ENCODE peak calls at places on chromosomes 6 and 20, in six cellular contexts. I, E, Y, O, M and Z are unnamed samples. For H3K4me1, the result is how much of the 10 kb centered on the place peaks cover.

GRCh38 chr6:166490671-166491500 is 95.6 kb downstream of the RAMACL start:
- DNase-seq in I (no peak), E (no peak), Y (peak), O (no peak), M (no peak), Z (peak)

GRCh38 chr6:140051521-140052455 is 677.3 kb upstream of the CITED2 start:
- DNase-seq in I (no peak), E (no peak), Y (no peak), O (peak), M (peak), Z (peak)

GRCh38 chr6:29961966-29962365 is 19.6 kb downstream of the HLA-A start:
- DNase-seq in I (no peak), E (no peak), Y (no peak), O (no peak), M (no peak), Z (no peak)

GRCh38 chr6:7176208-7176607 is 68.4 kb downstream of the RREB1 start:
- DNase-seq in I (no peak), E (peak), Y (no peak), O (no peak), M (no peak), Z (no peak)

GRCh38 chr20:62361799-62362589 is 5.1 kb downstream of the LAMA5 start:
- DNase-seq in I (peak), E (peak), Y (peak), O (no peak), M (peak), Z (no peak)

GRCh38 chr6:149094156-149094555 is 223.4 kb upstream of the TAB2 start:
- DNase-seq in I (no peak), E (peak), Y (no peak), O (peak), M (peak), Z (peak)

GRCh38 chr6:52261229-52261628 is 16.9 kb upstream of the IL17F start:
- DNase-seq in I (no peak), E (no peak), Y (no peak), O (peak), M (peak), Z (peak)

GRCh38 chr6:83160167-83160566 is 32.9 kb downstream of the PGM3 start:
- DNase-seq in I (no peak), E (no peak), Y (no peak), O (no peak), M (no peak), Z (no peak)

GRCh38 chr6:149320745-149321240 is 3.3 kb downstream of the TAB2 start:
- DNase-seq in I (no peak), E (no peak), Y (no peak), O (peak), M (peak), Z (no peak)

GRCh38 chr6:4603856-4604369 is 172.3 kb upstream of the CDYL start:
- DNase-seq in I (no peak), E (no peak), Y (no peak), O (peak), M (no peak), Z (peak)

GRCh38 chr6:4352731-4353130 is 217.4 kb upstream of the ECI2 start:
- DNase-seq in I (no peak), E (no peak), Y (no peak), O (peak), M (no peak), Z (no peak)

GRCh38 chr6:41694815-41695536 is 40.4 kb downstream of the TFEB start:
- DNase-seq in I (no peak), E (no peak), Y (no peak), O (peak), M (peak), Z (peak)

GRCh38 chr6:35015476-35015875 is 125.7 kb downstream of the TCP11 start:
- DNase-seq in I (no peak), E (no peak), Y (no peak), O (no peak), M (no peak), Z (no peak)
- H3K4me1 ChIP-seq in I (under half), E (under half), Y (under half), O (under half), M (under half), Z (under half)

DNA sequence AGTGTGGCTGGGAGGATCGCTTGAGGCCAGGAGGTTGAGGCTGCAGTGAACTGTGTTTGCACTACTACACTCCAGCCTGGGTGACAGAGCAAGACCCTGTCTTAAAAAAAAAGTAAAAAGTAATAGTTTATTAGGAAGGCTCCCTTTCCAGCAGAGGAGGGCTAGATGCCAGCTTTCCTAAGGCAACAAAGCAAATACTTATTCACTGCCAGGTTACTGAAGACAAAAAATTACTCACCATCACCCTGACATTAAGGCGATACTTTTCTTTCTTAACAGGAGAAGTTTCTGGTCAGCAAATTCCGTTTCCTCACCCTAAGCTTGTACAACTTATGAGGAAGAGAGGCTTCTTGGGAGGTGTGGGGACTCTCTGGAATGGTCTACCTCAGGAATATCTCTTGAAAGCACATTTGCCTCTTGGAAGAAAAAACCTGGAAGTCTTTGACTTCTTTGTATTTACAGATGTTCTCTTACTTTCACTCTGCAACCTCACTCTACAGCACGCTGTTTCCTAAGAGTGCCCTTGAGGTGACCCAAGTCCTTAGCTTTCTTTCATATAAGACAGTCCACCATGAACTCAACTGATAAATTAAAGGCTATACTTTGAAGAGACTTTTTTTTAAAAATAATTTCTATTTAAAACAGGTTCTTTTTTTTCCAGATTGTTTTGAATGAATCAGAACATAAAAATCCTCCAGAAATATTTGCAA is 52.9 kb upstream of the TRAF3IP2 start:
- DNase-seq in I (no peak), E (no peak), Y (no peak), O (peak), M (peak), Z (peak)
- H3K4me2 ChIP-seq in I (no peak), E (no peak), Y (no peak), O (peak), M (peak), Z (peak)

GRCh38 chr6:79989641-79990040 is 14.8 kb upstream of the TTK start:
- DNase-seq in I (no peak), E (no peak), Y (no peak), O (no peak), M (no peak), Z (no peak)

GRCh38 chr6:79993911-79994309 is 10.5 kb upstream of the TTK start:
- DNase-seq in I (no peak), E (peak), Y (no peak), O (no peak), M (no peak), Z (no peak)

GRCh38 chr6:79997728-79998127 is 6.7 kb upstream of the TTK start:
- DNase-seq in I (no peak), E (no peak), Y (no peak), O (no peak), M (no peak), Z (no peak)

DNA sequence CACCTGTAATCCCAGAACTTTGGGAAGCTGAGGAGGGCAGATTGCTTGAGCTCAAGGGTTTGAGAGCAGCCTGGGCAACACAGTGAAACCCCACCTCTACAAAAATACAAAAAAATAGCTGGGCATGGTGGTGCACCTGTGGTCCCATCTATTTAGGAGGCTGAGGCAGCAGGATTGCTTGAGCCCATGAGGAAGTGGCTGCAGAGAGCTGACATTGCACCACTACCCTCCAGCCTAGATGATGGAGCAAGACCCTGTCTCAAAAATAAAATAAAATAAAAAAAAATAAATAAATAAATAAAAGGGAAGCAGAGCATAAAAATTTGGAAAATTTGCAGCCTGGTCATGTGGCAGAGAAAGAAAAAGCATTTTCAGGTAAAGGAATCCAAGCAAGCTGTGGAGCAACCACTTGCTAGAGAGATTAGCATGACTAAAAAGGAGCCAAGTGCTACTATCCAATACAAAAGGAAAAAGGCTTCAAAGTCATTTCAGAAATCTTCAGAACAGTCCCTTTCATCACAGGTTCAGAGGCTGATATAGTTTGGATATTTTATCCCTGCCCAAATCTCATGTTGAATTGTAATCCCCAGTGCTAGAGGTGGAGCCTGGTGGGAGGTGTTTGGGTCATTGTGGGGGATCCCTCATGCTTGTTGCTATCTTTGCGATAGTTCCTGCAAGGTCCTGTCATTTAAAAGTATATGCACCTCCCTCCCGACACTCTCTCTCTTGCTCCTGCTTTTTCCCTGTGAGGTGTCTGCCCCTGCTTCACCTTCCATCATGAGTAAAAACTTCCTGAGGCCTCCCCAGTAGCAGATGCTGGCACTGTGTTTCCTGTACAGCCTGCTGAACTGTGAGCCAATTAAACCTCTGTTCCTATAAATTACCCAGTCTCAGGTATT is 11.2 kb upstream of the TTK start:
- DNase-seq in I (no peak), E (peak), Y (no peak), O (no peak), M (no peak), Z (no peak)
- TF ChIP-seq EZH2 in I (no peak), E (no peak), Y (no peak), O (no peak), M (no peak), Z (no peak)

DNA sequence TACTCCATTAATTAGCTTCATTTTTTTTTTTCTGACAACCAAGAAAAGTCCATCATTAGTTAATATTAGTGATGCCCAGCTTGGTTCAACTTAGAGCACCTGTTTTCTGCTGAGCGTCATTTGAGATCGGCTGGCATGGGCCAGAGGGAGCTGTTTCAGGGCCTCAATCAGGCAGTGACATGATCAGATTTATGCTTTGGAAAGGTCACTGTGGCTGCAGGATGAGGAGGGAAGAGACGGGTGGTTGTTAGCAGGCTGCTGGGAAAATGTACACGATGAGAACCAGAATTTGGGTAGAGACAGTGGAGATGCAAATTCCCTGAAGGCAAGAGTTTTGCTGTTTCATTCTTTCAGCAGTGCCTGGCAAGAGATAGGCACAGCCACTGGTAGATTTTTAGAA is 4.4 kb upstream of the STX16 start:
- DNase-seq in I (no peak), E (no peak), Y (no peak), O (no peak), M (no peak), Z (no peak)
- H3K4me1 ChIP-seq in I (under half), E (under half), Y (under half), O (under half), M (under half), Z (under half)